ENCODE peak calls at places on chromosome 11, in four cellular contexts. O is aorta, H is HAP-1, R is GM23248. K is an unnamed sample. For H3K27me3 and H3K36me3, the result is how much of the 10 kb centered on the place peaks cover.

GRCh38 chr11:17542249-17542648 is 2.0 kb downstream of the USH1C start:
- DNase-seq in O (peak), R (no peak), H (no peak), K (no peak)

GRCh38 chr11:47766363-47767227 is 546 bp downstream of the FNBP4 start:
- DNase-seq in O (peak), H (peak), R (peak), K (no peak)

GRCh38 chr11:130261546-130261945 is 53.2 kb downstream of the ZBTB44 start:
- DNase-seq in R (no peak), H (no peak), O (no peak), K (no peak)

GRCh38 chr11:100869328-100869727 is 182.2 kb downstream of the ARHGAP42 start:
- DNase-seq in H (no peak), O (no peak), R (no peak), K (no peak)

GRCh38 chr11:111422494-111423249 is 43.6 kb upstream of the POU2AF1 start:
- DNase-seq in H (peak), O (peak), R (peak), K (no peak)

GRCh38 chr11:113908107-113908506 is 3.5 kb downstream of the HTR3B start:
- DNase-seq in H (no peak), O (no peak), R (no peak), K (no peak)

GRCh38 chr11:78400116-78400515 is 17.5 kb downstream of the GAB2 start:
- DNase-seq in R (no peak), H (no peak), O (no peak), K (no peak)

GRCh38 chr11:103842795-103843194 is 193.6 kb upstream of the DDI1 start:
- DNase-seq in R (peak), H (no peak), O (no peak), K (peak)

GRCh38 chr11:27444801-27445215 is 27.8 kb downstream of the LGR4 start:
- DNase-seq in R (no peak), O (no peak), H (peak), K (no peak)

GRCh38 chr11:88428959-88429358 is 91.4 kb upstream of the CTSC start:
- DNase-seq in O (no peak), H (no peak), R (no peak), K (no peak)

GRCh38 chr11:78620159-78620558 is 45.5 kb upstream of the NARS2 start:
- DNase-seq in H (no peak), R (no peak), O (no peak), K (no peak)

GRCh38 chr11:8209208-8209807 is 40.5 kb upstream of the RIC3 start:
- DNase-seq in H (no peak), R (no peak), O (no peak), K (no peak)

GRCh38 chr11:8717876-8718753 is 35.5 kb downstream of the RPL27A start:
- DNase-seq in H (no peak), R (peak), O (no peak), K (peak)

GRCh38 chr11:100574894-100575769 is 112.0 kb upstream of the ARHGAP42 start:
- DNase-seq in R (peak), O (no peak), H (peak), K (no peak)

GRCh38 chr11:37788141-37788877 is 1190.3 kb upstream of the RAG2 start:
- DNase-seq in O (no peak), H (no peak), R (no peak), K (peak)

GRCh38 chr11:27118371-27118770 is 77.8 kb downstream of the BBOX1 start:
- DNase-seq in H (no peak), O (no peak), R (peak), K (no peak)

GRCh38 chr11:19389787-19390303 is 149.1 kb upstream of the E2F8 start:
- DNase-seq in O (no peak), R (no peak), H (no peak), K (no peak)

GRCh38 chr11:69335461-69336386 is 41.8 kb downstream of the MYEOV start:
- DNase-seq in O (no peak), R (no peak), H (no peak), K (no peak)

GRCh38 chr11:59216654-59217640 is 4.2 kb upstream of the MPEG1 start:
- DNase-seq in H (no peak), R (peak), O (no peak), K (no peak)

GRCh38 chr11:44950036-44950624 is 553 bp downstream of the TP53I11 start:
- DNase-seq in O (peak), H (no peak), R (peak), K (no peak)

DNA sequence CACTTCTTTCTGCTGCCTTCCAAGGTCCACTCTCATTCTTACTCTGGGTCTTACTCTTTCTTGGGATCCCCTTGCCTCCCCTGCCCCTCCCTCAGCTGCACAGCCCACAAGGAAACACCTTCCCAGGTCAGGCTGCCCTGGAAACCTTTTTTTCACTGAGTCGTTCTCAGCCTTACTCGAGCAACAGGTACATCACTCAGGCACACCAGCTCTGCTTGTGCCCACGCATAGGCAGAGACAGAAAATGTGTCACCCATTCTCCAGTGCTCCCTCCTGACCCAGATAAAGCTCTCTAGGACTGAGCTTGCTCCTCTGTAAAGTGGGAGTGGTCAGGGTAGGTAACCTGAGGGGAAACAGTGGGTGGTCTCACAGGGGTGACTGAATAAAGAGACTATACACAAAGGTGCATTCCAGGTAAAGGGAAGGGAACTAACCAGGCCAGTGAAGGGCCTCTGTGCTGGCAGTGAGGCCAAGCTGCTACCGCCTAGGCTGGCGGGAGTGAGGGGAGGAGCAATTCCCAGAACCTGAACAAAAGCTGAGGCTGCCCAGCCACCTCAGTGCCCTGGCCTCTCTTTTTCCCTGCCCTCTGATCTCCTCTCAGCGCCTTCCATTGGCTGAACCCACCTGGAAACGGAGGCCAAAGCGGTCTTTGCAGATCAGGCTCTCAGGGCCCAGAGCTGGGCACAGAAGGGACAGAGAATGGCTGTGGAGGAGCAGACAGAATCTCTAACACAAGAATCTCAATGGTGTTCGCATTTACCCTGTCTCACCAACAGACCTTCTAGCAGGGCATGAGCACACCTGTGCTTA is 15.9 kb downstream of the PRG3 start:
- DNase-seq in O (peak), R (no peak), H (no peak), K (no peak)
- H3K27me3 ChIP-seq in O (under half), R (under half), H (under half), K (under half)

DNA sequence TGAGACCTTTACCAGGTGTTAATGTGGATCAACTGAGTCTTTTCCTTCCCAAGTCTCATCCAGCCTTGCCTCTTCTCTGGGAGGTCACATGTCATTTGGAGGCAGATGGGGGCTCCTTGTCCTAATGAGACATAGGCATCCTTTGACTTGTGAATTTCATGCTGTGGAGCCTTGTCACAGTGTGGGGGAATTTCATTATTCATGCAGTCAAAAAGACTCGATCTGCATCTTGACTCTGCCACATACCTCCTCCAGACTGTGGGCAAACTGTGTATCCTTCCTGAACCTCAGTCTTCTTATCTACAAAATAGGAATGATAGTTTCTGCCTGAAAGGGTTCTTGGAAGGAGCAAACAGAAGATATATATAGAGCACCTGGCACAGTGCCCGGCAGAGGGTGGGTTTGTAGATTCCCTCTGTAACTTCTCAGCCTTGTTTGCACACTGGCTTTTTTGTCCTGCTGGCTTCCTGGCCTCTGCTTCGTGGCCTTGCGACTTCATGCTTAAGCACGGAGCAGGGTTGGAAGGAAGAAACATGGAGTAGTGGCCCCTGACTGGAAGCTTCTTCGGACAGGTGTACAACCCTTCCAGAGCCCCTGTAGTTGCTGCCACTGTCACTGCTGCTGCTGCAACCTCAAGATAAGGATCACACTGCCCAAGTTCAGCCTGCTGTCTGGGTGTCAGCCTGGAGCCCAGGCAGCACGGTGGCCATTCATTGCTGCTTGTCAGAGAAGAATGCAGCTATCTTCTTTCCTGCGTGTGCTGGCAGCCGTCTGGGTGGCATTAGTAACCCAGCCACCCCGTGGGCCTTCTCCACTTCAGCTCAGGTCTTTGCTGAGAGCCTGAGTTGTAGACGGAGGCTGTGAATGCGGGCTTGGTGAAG is 106.4 kb downstream of the MICAL2 start:
- DNase-seq in O (no peak), R (no peak), H (no peak), K (no peak)
- H3K36me3 ChIP-seq in O (under half), R (under half), H (under half), K (under half)

GRCh38 chr11:62048101-62048500 is 75.7 kb upstream of the INCENP start:
- DNase-seq in R (peak), O (no peak), H (no peak), K (peak)

GRCh38 chr11:62044639-62045121 is 77.2 kb upstream of the FTH1 start:
- DNase-seq in O (no peak), H (no peak), R (no peak), K (no peak)
- H3K27me3 ChIP-seq in O (under half), H (under half), R (under half), K (under half)

DNA sequence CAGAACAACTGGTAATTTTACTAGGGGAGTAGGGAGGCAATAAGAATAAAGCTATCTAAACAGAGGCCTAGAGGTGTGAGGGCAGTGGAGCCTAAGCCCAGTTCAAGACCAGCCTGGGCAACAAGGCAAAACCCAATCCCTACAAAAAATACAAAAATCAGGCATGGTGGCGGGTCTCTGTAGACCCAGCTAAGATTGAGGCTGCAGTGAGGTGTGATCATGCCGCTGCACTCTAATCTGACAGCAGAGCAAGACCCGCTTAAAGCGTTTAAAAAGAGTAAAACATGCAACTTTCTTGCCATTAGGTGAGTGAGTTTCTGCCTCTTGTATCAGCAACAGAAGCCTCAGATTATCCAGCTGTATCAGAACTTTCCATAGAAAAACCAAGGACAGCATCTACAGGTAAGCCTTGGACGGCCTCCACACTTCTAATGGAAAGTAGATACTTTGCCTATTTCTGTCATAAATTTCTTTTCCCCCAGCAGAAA is 12.1 kb downstream of the TAF1D start:
- DNase-seq in O (no peak), R (no peak), H (no peak), K (no peak)
- H3K36me3 ChIP-seq in O (under half), R (half or more), H (half or more), K (under half)

GRCh38 chr11:16402654-16403447 is 46.5 kb upstream of the SOX6 start:
- DNase-seq in H (peak), O (no peak), R (no peak), K (no peak)

GRCh38 chr11:16403851-16404250 is 47.5 kb upstream of the SOX6 start:
- DNase-seq in H (peak), R (no peak), O (no peak), K (no peak)

GRCh38 chr11:16404781-16405180 is 48.4 kb upstream of the SOX6 start:
- DNase-seq in H (peak), R (no peak), O (no peak), K (no peak)

GRCh38 chr11:16406226-16406625 is 49.9 kb upstream of the SOX6 start:
- DNase-seq in R (no peak), O (no peak), H (no peak), K (no peak)

GRCh38 chr11:16403448-16403803 is 47.1 kb upstream of the SOX6 start:
- DNase-seq in O (no peak), R (no peak), H (no peak), K (no peak)
- H3K27me3 ChIP-seq in O (under half), R (under half), H (under half), K (under half)

GRCh38 chr11:118198370-118198769 is 21.9 kb upstream of the SCN2B start:
- DNase-seq in R (peak), O (peak), H (peak), K (no peak)
- H3K36me3 ChIP-seq in R (under half), O (under half), H (under half), K (under half)

GRCh38 chr11:3195251-3196160 is 23.1 kb downstream of the MRGPRG start:
- DNase-seq in H (no peak), R (peak), O (no peak), K (no peak)

GRCh38 chr11:3197044-3197715 is 21.4 kb downstream of the MRGPRG start:
- DNase-seq in O (no peak), R (no peak), H (no peak), K (no peak)

GRCh38 chr11:3197878-3198528 is 20.6 kb downstream of the MRGPRG start:
- DNase-seq in H (no peak), O (no peak), R (no peak), K (no peak)

GRCh38 chr11:3194016-3194816 is 24.4 kb downstream of the MRGPRG start:
- DNase-seq in H (no peak), O (no peak), R (no peak), K (no peak)

GRCh38 chr11:3196161-3197043 is 22.2 kb downstream of the MRGPRG start:
- DNase-seq in H (no peak), O (peak), R (no peak), K (no peak)
- H3K27me3 ChIP-seq in H (under half), O (under half), R (under half), K (under half)

GRCh38 chr11:57303990-57304579 is 20.7 kb downstream of the TNKS1BP1 start:
- DNase-seq in O (no peak), R (peak), H (no peak), K (no peak)

GRCh38 chr11:57303280-57303989 is 21.3 kb downstream of the TNKS1BP1 start:
- DNase-seq in O (no peak), H (no peak), R (no peak), K (no peak)

GRCh38 chr11:57306156-57306876 is 18.4 kb downstream of the TNKS1BP1 start:
- DNase-seq in H (no peak), O (no peak), R (peak), K (no peak)

GRCh38 chr11:57306941-57307598 is 17.7 kb downstream of the TNKS1BP1 start:
- DNase-seq in O (no peak), R (no peak), H (no peak), K (no peak)

DNA sequence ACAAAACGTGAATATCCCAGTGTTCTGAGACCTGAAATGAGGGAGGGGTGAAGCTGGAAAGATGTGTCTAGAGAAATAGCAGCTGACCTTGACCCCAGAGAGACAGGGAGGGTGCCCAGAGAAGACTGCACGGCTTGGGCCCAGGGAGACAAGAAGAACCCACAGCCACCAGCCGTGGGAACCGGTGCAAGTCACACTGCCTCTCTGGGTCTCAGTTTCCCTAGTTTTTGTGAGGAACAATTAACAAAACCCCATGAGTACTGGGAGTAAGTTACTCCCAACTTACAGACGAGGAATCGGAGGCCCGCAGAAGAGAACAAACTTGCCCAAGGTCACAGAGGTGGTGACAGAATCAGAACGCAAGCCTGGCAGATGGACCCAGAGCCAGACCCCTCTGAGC is 19.2 kb downstream of the TNKS1BP1 start:
- DNase-seq in R (no peak), O (no peak), H (no peak), K (no peak)
- H3K36me3 ChIP-seq in R (under half), O (under half), H (half or more), K (half or more)

GRCh38 chr11:124867700-124868099 is 2.5 kb downstream of the ROBO3 start:
- DNase-seq in R (peak), O (no peak), H (peak), K (no peak)

GRCh38 chr11:124870430-124870829 is 5.2 kb downstream of the ROBO3 start:
- DNase-seq in O (no peak), R (no peak), H (no peak), K (no peak)

GRCh38 chr11:124869331-124869730 is 4.1 kb downstream of the ROBO3 start:
- DNase-seq in H (no peak), R (no peak), O (no peak), K (no peak)

GRCh38 chr11:124869856-124870387 is 4.7 kb downstream of the ROBO3 start:
- DNase-seq in H (no peak), R (no peak), O (no peak), K (no peak)

GRCh38 chr11:124868322-124869274 is 3.4 kb downstream of the ROBO3 start:
- DNase-seq in H (no peak), O (no peak), R (no peak), K (no peak)
- H3K27me3 ChIP-seq in H (half or more), O (under half), R (half or more), K (half or more)

K was measured in BJ.